ENCODE peak calls at places on chromosome 1, in eight cellular contexts. U is IMR-90, T is pancreas, I is PC-3, G is lung, M is HCT116, Q is aorta, P is cardiac muscle cell. K is an unnamed sample. For H3K4me1, the result is how much of the 10 kb centered on the place peaks cover.

GRCh38 chr1:40861227-40862003 is 748 bp downstream of the CITED4 start:
- DNase-seq in U (peak), T (peak), I (no peak), G (no peak), M (no peak), Q (peak), P (peak), K (no peak)

GRCh38 chr1:216670118-216670870 is 52.9 kb downstream of the ESRRG start:
- DNase-seq in U (peak), T (no peak), I (peak), G (no peak), M (no peak), Q (no peak), P (no peak), K (no peak)

GRCh38 chr1:238088891-238089290 is 198.2 kb upstream of the ZP4 start:
- DNase-seq in U (no peak), T (no peak), I (no peak), G (no peak), M (no peak), Q (no peak), P (no peak), K (no peak)

GRCh38 chr1:234357831-234358230 is 15.4 kb upstream of the COA6 start:
- DNase-seq in U (no peak), T (no peak), I (no peak), G (no peak), M (no peak), Q (no peak), P (no peak), K (no peak)

GRCh38 chr1:152869808-152870419 is 8.2 kb upstream of the SMCP start:
- DNase-seq in U (peak), T (peak), I (peak), G (peak), M (peak), Q (no peak), P (peak), K (peak)

GRCh38 chr1:117215733-117216462 is 5.2 kb upstream of the VTCN1 start:
- DNase-seq in U (no peak), T (no peak), I (no peak), G (no peak), M (no peak), Q (peak), P (no peak), K (no peak)

GRCh38 chr1:78080767-78081166 is 35.0 kb downstream of the GIPC2 start:
- DNase-seq in U (no peak), T (no peak), I (no peak), G (no peak), M (no peak), Q (no peak), P (no peak), K (no peak)

GRCh38 chr1:214473392-214473791 is 78.0 kb downstream of the PTPN14 start:
- DNase-seq in U (peak), T (no peak), I (no peak), G (no peak), M (no peak), Q (no peak), P (no peak), K (no peak)

GRCh38 chr1:22749919-22750670 is 39.5 kb downstream of the EPHB2 start:
- DNase-seq in U (peak), T (peak), I (peak), G (peak), M (peak), Q (peak), P (peak), K (peak)

GRCh38 chr1:14672030-14672429 is 73.5 kb downstream of the KAZN start:
- DNase-seq in U (no peak), T (no peak), I (no peak), G (no peak), M (no peak), Q (no peak), P (no peak), K (no peak)

GRCh38 chr1:172118618-172119017 is 277.3 kb downstream of the DNM3 start:
- DNase-seq in U (no peak), T (no peak), I (no peak), G (no peak), M (no peak), Q (no peak), P (no peak), K (no peak)

GRCh38 chr1:2840036-2840809 is 38.7 kb upstream of the TTC34 start:
- DNase-seq in U (no peak), T (no peak), I (no peak), G (no peak), M (no peak), Q (no peak), P (no peak), K (no peak)

GRCh38 chr1:1359316-1359667 is 937 bp upstream of the MXRA8 start:
- DNase-seq in U (peak), T (no peak), I (no peak), G (no peak), M (no peak), Q (no peak), P (no peak), K (peak)

GRCh38 chr1:158019177-158019868 is 25.9 kb downstream of the KIRREL1 start:
- DNase-seq in U (peak), T (peak), I (peak), G (peak), M (peak), Q (no peak), P (peak), K (peak)
- H3K27ac ChIP-seq in U (peak), T (peak), I (peak), G (peak), M (peak), Q (peak), P (peak), K (peak)

GRCh38 chr1:30748098-30748698 is 9.4 kb downstream of the LAPTM5 start:
- DNase-seq in U (no peak), T (no peak), I (no peak), G (no peak), M (no peak), Q (no peak), P (no peak), K (no peak)
- H3K4me1 ChIP-seq in U (under half), T (under half), I (under half), G (under half), M (under half), Q (under half), P (under half), K (under half)

DNA sequence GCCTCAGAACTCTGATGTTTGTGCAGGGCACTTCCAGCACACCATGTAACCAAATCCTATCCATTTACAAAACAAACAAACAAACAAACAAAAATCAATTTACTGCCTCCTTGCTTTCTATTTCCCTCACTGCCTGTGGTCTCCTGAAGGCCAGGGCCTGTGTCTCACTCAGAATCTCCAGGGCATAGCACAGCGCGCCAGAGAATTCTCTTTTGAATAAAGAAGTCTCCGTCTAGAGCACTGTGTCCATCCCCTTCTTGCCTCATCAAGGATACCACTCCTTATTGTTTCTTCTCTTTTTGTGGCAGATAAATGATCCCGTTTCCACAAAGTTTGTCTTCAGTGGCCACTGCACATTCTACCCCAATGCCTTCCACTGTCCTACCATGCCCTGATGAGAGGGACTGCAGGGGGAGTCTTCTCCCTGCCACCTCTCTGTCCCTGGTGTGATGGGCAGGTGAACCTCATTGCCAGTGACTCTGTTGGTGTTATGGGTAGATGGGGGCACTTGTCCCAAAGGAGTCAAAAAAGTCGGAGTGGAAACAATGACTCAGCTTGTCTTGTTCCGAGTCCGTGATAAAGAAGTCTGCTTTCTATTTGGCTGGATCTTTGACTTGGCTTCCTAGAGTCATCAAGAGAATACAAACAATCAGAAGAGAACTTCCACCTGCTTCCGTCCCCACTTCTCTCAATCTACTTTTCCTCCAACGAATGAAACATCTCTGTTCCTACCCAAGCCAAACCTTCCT is 30.0 kb downstream of the XCL2 start:
- DNase-seq in U (no peak), T (no peak), I (no peak), G (no peak), M (no peak), Q (no peak), P (no peak), K (no peak)
- H3K27ac ChIP-seq in U (no peak), T (no peak), I (no peak), G (no peak), M (no peak), Q (no peak), P (peak), K (no peak)

GRCh38 chr1:203204776-203205175 is 18.3 kb upstream of the CHI3L1 start:
- DNase-seq in U (no peak), T (no peak), I (no peak), G (no peak), M (no peak), Q (no peak), P (no peak), K (no peak)

GRCh38 chr1:203208181-203208580 is 21.3 kb downstream of the CHIT1 start:
- DNase-seq in U (no peak), T (no peak), I (no peak), G (no peak), M (no peak), Q (no peak), P (no peak), K (no peak)

GRCh38 chr1:203206116-203206687 is 19.7 kb upstream of the CHI3L1 start:
- DNase-seq in U (no peak), T (no peak), I (no peak), G (no peak), M (no peak), Q (no peak), P (no peak), K (no peak)

GRCh38 chr1:203210350-203210749 is 19.1 kb downstream of the CHIT1 start:
- DNase-seq in U (no peak), T (no peak), I (no peak), G (no peak), M (no peak), Q (no peak), P (no peak), K (no peak)

GRCh38 chr1:203207751-203208150 is 21.2 kb upstream of the CHI3L1 start:
- DNase-seq in U (no peak), T (no peak), I (no peak), G (no peak), M (no peak), Q (no peak), P (no peak), K (no peak)
- H3K4me1 ChIP-seq in U (under half), T (under half), I (under half), G (under half), M (under half), Q (under half), P (under half), K (under half)

DNA sequence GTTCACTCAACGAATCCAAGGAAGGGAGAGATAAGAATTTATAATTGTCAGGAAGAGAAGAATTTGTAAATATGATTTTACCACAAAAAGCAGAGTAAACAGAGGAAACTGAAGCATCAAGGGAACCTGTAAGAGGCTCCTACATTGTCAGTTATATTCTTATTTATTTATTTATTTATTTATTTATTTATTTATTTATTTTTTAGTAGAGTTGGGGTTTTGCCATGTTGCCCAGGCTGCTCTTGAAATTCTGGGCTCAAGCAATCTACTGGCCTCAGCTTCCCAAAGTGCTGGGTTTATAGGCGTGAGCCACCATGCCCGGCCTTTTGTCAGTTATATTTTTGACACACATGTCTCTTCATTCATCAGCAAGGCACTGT is 47.1 kb downstream of the FCRL3 start:
- DNase-seq in U (no peak), T (no peak), I (no peak), G (no peak), M (no peak), Q (no peak), P (no peak), K (no peak)
- H3K27ac ChIP-seq in U (no peak), T (no peak), I (no peak), G (no peak), M (no peak), Q (no peak), P (no peak), K (no peak)

GRCh38 chr1:204872262-204872881 is 1.7 kb downstream of the NFASC start:
- DNase-seq in U (no peak), T (no peak), I (no peak), G (no peak), M (no peak), Q (no peak), P (no peak), K (no peak)
- H3K4me1 ChIP-seq in U (under half), T (under half), I (under half), G (under half), M (under half), Q (under half), P (under half), K (under half)

GRCh38 chr1:212637902-212638301 is 29.3 kb downstream of the ATF3 start:
- DNase-seq in U (peak), T (no peak), I (no peak), G (no peak), M (no peak), Q (no peak), P (no peak), K (no peak)

GRCh38 chr1:212635141-212635601 is 26.6 kb downstream of the ATF3 start:
- DNase-seq in U (peak), T (no peak), I (no peak), G (no peak), M (no peak), Q (no peak), P (peak), K (no peak)

GRCh38 chr1:212641956-212642355 is 33.4 kb downstream of the ATF3 start:
- DNase-seq in U (peak), T (no peak), I (no peak), G (no peak), M (no peak), Q (no peak), P (no peak), K (no peak)

GRCh38 chr1:212640223-212640885 is 31.8 kb downstream of the ATF3 start:
- DNase-seq in U (no peak), T (no peak), I (no peak), G (no peak), M (no peak), Q (no peak), P (no peak), K (no peak)

GRCh38 chr1:212638419-212639151 is 30.0 kb downstream of the ATF3 start:
- DNase-seq in U (peak), T (no peak), I (no peak), G (no peak), M (no peak), Q (no peak), P (peak), K (no peak)
- H3K27ac ChIP-seq in U (peak), T (no peak), I (no peak), G (peak), M (no peak), Q (peak), P (peak), K (no peak)

DNA sequence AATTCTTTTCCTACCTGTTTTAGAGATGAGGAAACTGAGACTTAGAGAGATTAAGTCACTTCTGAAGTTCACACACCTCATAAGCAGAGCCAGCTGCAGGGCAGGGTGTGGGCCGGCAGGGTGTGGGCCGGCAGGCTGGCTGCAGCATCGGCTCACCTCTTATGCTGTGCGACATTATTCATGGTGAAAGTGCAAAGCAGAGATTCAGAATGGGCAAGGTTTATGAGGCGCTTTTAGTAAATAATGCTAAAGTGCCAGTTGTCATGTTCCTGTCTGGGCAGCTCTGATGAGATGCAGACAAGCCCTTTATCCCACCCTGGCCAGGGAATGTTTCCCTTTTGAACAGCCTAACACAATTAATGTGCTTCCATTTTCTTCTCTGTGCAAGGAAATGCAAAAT is 14.6 kb downstream of the MAB21L3 start:
- DNase-seq in U (no peak), T (no peak), I (peak), G (no peak), M (no peak), Q (no peak), P (no peak), K (no peak)
- H3K4me1 ChIP-seq in U (under half), T (under half), I (under half), G (under half), M (under half), Q (under half), P (under half), K (under half)

K was measured in SJSA1.